ENCODE peak calls at places on chromosomes 13 and 19, in eight cellular contexts. J is LoVo; A is thoracic aorta; K is kidney glomerular epithelial cell; C is skeletal muscle cell; O is activated T-cell treated with anti-CD3 and anti-CD28 coated beads, Interleukin-2, amount 50 U/mL, for 72 hours; V is NCI-H774; G is hepatocyte. P is an unnamed sample.

GRCh38 chr19:11942008-11942842 is 17.3 kb downstream of the ZNF700 start:
- DNase-seq in K (no peak), G (no peak), O (no peak), V (no peak), A (no peak), J (no peak), C (no peak), P (no peak)

GRCh38 chr19:30473334-30473867 is 101.2 kb downstream of the ZNF536 start:
- DNase-seq in K (no peak), J (no peak), V (no peak), G (no peak), A (no peak), O (no peak), C (no peak), P (no peak)

GRCh38 chr19:41698746-41699230 is 9.6 kb upstream of the CEACAM5 start:
- DNase-seq in V (no peak), J (peak), O (no peak), A (no peak), G (no peak), C (no peak), K (no peak), P (peak)

GRCh38 chr13:27406178-27406939 is 18.1 kb upstream of the GTF3A start:
- DNase-seq in K (peak), V (peak), C (no peak), O (peak), A (no peak), J (peak), G (peak), P (no peak)

GRCh38 chr19:35639321-35639639 is 2.3 kb upstream of the ETV2 start:
- DNase-seq in C (no peak), V (no peak), J (no peak), K (no peak), A (no peak), O (no peak), G (no peak), P (no peak)

GRCh38 chr13:42066542-42066941 is 18.1 kb downstream of the DGKH start:
- DNase-seq in V (no peak), A (no peak), O (no peak), K (no peak), C (peak), G (no peak), J (no peak), P (no peak)

GRCh38 chr13:29939158-29939557 is 88.7 kb upstream of the UBL3 start:
- DNase-seq in V (no peak), C (no peak), K (no peak), O (no peak), G (no peak), A (no peak), J (no peak), P (no peak)

GRCh38 chr19:49956113-49956491 is 4.9 kb downstream of the SIGLEC11 start:
- DNase-seq in O (no peak), J (no peak), K (no peak), C (no peak), A (no peak), G (no peak), V (no peak), P (no peak)

GRCh38 chr19:16247353-16248182 is 49.9 kb downstream of the AP1M1 start:
- DNase-seq in J (peak), K (peak), C (peak), V (peak), O (peak), A (peak), G (peak), P (peak)

GRCh38 chr13:41465215-41465907 is 8.0 kb downstream of the RGCC start:
- DNase-seq in V (no peak), J (no peak), G (no peak), C (peak), K (no peak), O (peak), A (no peak), P (no peak)

GRCh38 chr13:110676511-110677204 is 29.3 kb downstream of the CARS2 start:
- DNase-seq in J (no peak), A (no peak), G (no peak), C (no peak), K (no peak), V (no peak), O (no peak), P (no peak)

GRCh38 chr13:83150616-83151307 is 731.5 kb downstream of the SLITRK1 start:
- DNase-seq in K (no peak), V (no peak), C (no peak), O (no peak), G (no peak), J (no peak), A (no peak), P (no peak)

GRCh38 chr13:64871742-64872141 is 2358.4 kb downstream of the PCDH9 start:
- DNase-seq in O (no peak), A (no peak), G (no peak), C (no peak), V (no peak), K (no peak), J (no peak), P (no peak)

GRCh38 chr13:101397742-101398141 is 18.6 kb downstream of the NALCN start:
- DNase-seq in K (peak), G (no peak), C (peak), V (no peak), O (no peak), A (no peak), J (no peak), P (no peak)

GRCh38 chr13:50867641-50867952 is 24.1 kb upstream of the DLEU7 start:
- DNase-seq in K (no peak), G (no peak), C (no peak), A (no peak), O (no peak), V (no peak), J (no peak), P (no peak)

GRCh38 chr19:10895920-10896319 is 24.6 kb downstream of the CARM1 start:
- DNase-seq in J (no peak), K (no peak), G (no peak), V (no peak), C (no peak), O (no peak), A (no peak), P (no peak)

GRCh38 chr19:43467730-43468129 is 2.3 kb upstream of the LYPD3 start:
- DNase-seq in C (peak), G (no peak), K (no peak), J (no peak), O (no peak), V (no peak), A (no peak), P (peak)

GRCh38 chr19:49297403-49297802 is 27.6 kb downstream of the SLC6A16 start:
- DNase-seq in V (no peak), A (no peak), G (no peak), O (no peak), J (no peak), C (no peak), K (no peak), P (no peak)

GRCh38 chr19:14472202-14472961 is 2.8 kb downstream of the PTGER1 start:
- DNase-seq in G (peak), K (no peak), C (no peak), A (no peak), J (peak), V (peak), O (peak), P (peak)

GRCh38 chr19:1999856-2000515 is 15.5 kb downstream of the BTBD2 start:
- DNase-seq in V (no peak), O (no peak), G (peak), K (no peak), A (no peak), C (no peak), J (no peak), P (no peak)

GRCh38 chr13:102286326-102286725 is 115.5 kb downstream of the FGF14 start:
- DNase-seq in O (no peak), A (no peak), K (peak), J (no peak), V (no peak), G (peak), C (peak), P (no peak)

GRCh38 chr19:7505682-7506384 is 10.1 kb upstream of the ZNF358 start:
- DNase-seq in V (peak), C (no peak), O (peak), A (no peak), K (peak), J (peak), G (peak), P (peak)

GRCh38 chr13:24718192-24718965 is 38.2 kb downstream of the ATP12A start:
- DNase-seq in J (no peak), C (no peak), O (no peak), K (no peak), A (no peak), G (no peak), V (no peak), P (no peak)

GRCh38 chr13:39840201-39840600 is 184.7 kb downstream of the COG6 start:
- DNase-seq in K (no peak), J (no peak), C (no peak), V (no peak), O (no peak), G (no peak), A (no peak), P (no peak)

GRCh38 chr19:543912-544608 is at the start of gene GZMM:
- DNase-seq in J (no peak), A (no peak), G (no peak), O (peak), K (no peak), C (no peak), V (no peak), P (no peak)

GRCh38 chr19:14433454-14434156 is 499 bp downstream of the PKN1 start:
- DNase-seq in G (peak), J (peak), V (peak), K (peak), O (peak), C (no peak), A (no peak), P (peak)

GRCh38 chr13:26412263-26412662 is 145.2 kb upstream of the WASF3 start:
- DNase-seq in A (no peak), C (no peak), K (no peak), V (no peak), O (no peak), J (no peak), G (no peak), P (no peak)

GRCh38 chr13:25662516-25662915 is 290.7 kb downstream of the ATP8A2 start:
- DNase-seq in A (no peak), J (no peak), C (no peak), G (no peak), O (no peak), K (no peak), V (no peak), P (no peak)

P was measured in Calu3.